ENCODE peak calls at places on chromosomes 13 and 19, in four cellular contexts. E is K562, J is HepG2, B is SK-N-SH. P is an unnamed sample.

GRCh38 chr13:99436013-99436412 is 65.3 kb upstream of the TM9SF2 start:
- DNase-seq in E (no peak), J (peak), B (no peak), P (no peak)

GRCh38 chr19:34276614-34277013 is 22.3 kb downstream of the GARRE1 start:
- DNase-seq in E (no peak), J (no peak), B (no peak), P (no peak)

GRCh38 chr13:90594694-90595093 is 752.8 kb upstream of the MIR17HG start:
- DNase-seq in E (no peak), J (no peak), B (no peak), P (no peak)

GRCh38 chr19:4909172-4909896 is at the start of gene UHRF1:
- DNase-seq in E (peak), J (peak), B (peak), P (no peak)

GRCh38 chr19:48645652-48646191 is at the start of gene CA11:
- DNase-seq in E (no peak), J (no peak), B (no peak), P (no peak)

GRCh38 chr19:49766007-49766937 is 529 bp upstream of the AP2A1 start:
- DNase-seq in E (peak), J (peak), B (peak), P (peak)

GRCh38 chr13:76822691-76823267 is 63.4 kb downstream of the KCTD12 start:
- DNase-seq in E (no peak), J (no peak), B (no peak), P (no peak)

GRCh38 chr13:80072231-80072630 is 268.7 kb downstream of the SPRY2 start:
- DNase-seq in E (no peak), J (no peak), B (no peak), P (no peak)

GRCh38 chr13:44305216-44305615 is 68.4 kb upstream of the SERP2 start:
- DNase-seq in E (no peak), J (no peak), B (no peak), P (no peak)

GRCh38 chr19:29771708-29772415 is 39.9 kb upstream of the CCNE1 start:
- DNase-seq in E (peak), J (peak), B (peak), P (no peak)

GRCh38 chr19:56350416-56351045 is 35.9 kb upstream of the ZSCAN5A start:
- DNase-seq in E (peak), J (peak), B (peak), P (peak)

GRCh38 chr13:89550842-89551422 is 1796.6 kb upstream of the MIR17HG start:
- DNase-seq in E (no peak), J (no peak), B (no peak), P (no peak)

GRCh38 chr19:13838943-13839192 is 38.1 kb upstream of the NANOS3 start:
- DNase-seq in E (peak), J (no peak), B (peak), P (no peak)

GRCh38 chr13:78137404-78138142 is 218.9 kb upstream of the EDNRB start:
- DNase-seq in E (peak), J (peak), B (peak), P (peak)

GRCh38 chr13:91212229-91212628 is 135.3 kb upstream of the MIR17HG start:
- DNase-seq in E (no peak), J (no peak), B (no peak), P (no peak)

GRCh38 chr19:8601796-8602195 is 8.7 kb downstream of the ADAMTS10 start:
- DNase-seq in E (no peak), J (no peak), B (no peak), P (no peak)

GRCh38 chr13:43522788-43523187 is 264.0 kb downstream of the ENOX1 start:
- DNase-seq in E (no peak), J (no peak), B (no peak), P (no peak)

GRCh38 chr13:97423300-97424045 is 10.5 kb upstream of the RAP2A start:
- DNase-seq in E (no peak), J (no peak), B (no peak), P (no peak)

GRCh38 chr19:7450243-7451223 is 38.3 kb downstream of the PEX11G start:
- DNase-seq in E (no peak), J (peak), B (no peak), P (peak)

GRCh38 chr19:18291590-18292459 is 10.4 kb upstream of the JUND start:
- DNase-seq in E (peak), J (peak), B (peak), P (no peak)

GRCh38 chr19:43534811-43535761 is 2.1 kb downstream of the ZNF575 start:
- DNase-seq in E (no peak), J (peak), B (peak), P (no peak)
- H3K27ac ChIP-seq in E (no peak), J (no peak), B (peak), P (no peak)

DNA sequence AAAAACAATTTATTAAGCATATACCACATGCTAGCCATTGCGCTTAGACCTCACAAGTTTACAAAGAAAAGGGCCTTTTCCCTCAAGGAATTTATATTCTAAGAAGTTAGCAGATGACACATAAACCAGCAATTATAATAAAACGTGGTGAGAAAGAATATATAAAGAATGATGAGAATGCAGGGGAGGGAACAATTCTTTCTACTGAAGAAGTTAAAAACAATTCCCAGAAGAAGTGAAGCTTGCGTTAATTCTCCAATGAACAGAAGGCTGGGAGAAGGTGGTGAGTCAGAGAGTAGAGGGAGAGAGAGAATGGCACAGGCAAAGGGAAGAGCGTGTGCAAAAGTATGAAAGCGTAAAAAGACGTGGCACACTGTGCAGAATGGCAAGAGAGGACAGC is 69.5 kb upstream of the ZDHHC20 start:
- DNase-seq in E (no peak), J (no peak), B (no peak), P (no peak)
- TF ChIP-seq ZBTB33 in E (no peak), J (no peak), B (no peak), P (no peak)

DNA sequence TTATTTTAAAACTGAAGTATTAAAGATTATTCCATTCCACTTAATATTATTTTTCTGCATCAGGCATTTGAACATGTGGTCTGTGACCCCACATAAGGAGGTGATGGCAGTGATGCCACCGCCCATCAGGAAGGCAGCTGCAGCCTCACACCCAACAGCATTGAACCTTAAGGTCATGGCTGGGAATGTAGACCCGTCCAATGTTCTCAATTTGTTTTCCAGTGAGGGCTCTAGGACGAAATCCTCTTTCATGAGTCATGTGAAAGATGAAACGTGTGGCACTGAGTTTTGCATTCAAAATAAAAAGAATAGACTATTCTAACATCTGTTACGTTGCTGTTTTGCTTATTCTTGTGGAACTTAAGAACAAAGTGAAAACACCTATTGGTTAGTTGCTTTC is 74.5 kb upstream of the ANKRD10 start:
- DNase-seq in E (no peak), J (no peak), B (no peak), P (no peak)
- TF ChIP-seq USF2 in E (no peak), J (no peak), B (no peak), P (no peak)

GRCh38 chr13:59447846-59448620 is 715.7 kb downstream of the DIAPH3 start:
- DNase-seq in E (no peak), J (peak), B (no peak), P (no peak)

GRCh38 chr13:59444210-59444857 is 719.4 kb downstream of the DIAPH3 start:
- DNase-seq in E (no peak), J (no peak), B (no peak), P (no peak)

GRCh38 chr13:59446391-59446790 is 717.3 kb downstream of the DIAPH3 start:
- DNase-seq in E (no peak), J (no peak), B (no peak), P (no peak)

GRCh38 chr13:59445812-59446211 is 717.9 kb downstream of the DIAPH3 start:
- DNase-seq in E (no peak), J (no peak), B (peak), P (no peak)

GRCh38 chr13:59447031-59447430 is 716.7 kb downstream of the DIAPH3 start:
- DNase-seq in E (no peak), J (no peak), B (peak), P (no peak)
- H3K27ac ChIP-seq in E (no peak), J (no peak), B (peak), P (no peak)

DNA sequence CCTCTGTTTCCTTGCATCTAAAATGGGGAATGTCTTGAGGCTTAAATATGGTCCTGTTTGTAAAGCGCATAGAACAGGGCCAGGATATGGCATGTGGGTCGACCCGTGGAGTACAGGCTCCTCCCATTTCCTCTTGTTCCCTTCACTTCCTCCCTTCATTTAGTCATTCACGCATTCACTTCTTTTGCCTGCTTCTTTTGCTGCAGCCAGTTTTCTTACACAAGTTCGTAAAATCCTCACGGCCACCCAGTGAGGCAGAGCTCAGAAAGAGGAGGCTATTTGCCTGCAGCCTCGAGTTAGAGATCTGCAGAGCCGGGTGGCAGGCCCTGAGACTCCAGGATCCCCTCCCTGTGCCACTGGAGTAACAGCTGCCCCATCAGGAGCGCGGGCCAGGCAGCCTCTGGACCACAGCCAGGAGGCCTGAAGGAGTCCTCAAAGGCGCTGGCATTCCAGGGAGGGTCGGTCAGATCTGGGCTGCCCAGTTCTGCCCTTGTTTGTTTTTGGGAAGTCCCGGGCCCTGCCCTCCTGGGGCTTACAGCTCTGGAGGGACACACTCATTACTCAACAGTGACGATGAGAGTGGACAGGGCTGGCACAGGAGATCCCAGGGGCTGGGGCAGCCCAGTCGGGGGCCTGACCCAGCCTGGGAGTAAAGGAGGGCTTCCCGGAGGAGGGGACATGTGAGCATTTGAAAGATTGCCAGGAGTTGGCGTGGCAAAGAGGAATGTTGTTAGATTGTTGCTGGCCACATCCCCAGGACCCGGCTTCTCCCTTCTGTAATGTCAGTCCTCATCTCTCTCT is 4.6 kb downstream of the PPP5C start:
- DNase-seq in E (no peak), J (no peak), B (no peak), P (no peak)
- TF ChIP-seq ZBTB33 in E (no peak), J (peak), B (no peak), P (no peak)

GRCh38 chr13:75318138-75318833 is 163.7 kb downstream of the TBC1D4 start:
- DNase-seq in E (no peak), J (no peak), B (no peak), P (no peak)

GRCh38 chr13:75312884-75313520 is 169.0 kb downstream of the TBC1D4 start:
- DNase-seq in E (no peak), J (no peak), B (no peak), P (no peak)

GRCh38 chr13:75321084-75321483 is 160.9 kb downstream of the TBC1D4 start:
- DNase-seq in E (no peak), J (no peak), B (no peak), P (no peak)

GRCh38 chr13:75319244-75319643 is 162.7 kb downstream of the TBC1D4 start:
- DNase-seq in E (no peak), J (peak), B (no peak), P (no peak)

DNA sequence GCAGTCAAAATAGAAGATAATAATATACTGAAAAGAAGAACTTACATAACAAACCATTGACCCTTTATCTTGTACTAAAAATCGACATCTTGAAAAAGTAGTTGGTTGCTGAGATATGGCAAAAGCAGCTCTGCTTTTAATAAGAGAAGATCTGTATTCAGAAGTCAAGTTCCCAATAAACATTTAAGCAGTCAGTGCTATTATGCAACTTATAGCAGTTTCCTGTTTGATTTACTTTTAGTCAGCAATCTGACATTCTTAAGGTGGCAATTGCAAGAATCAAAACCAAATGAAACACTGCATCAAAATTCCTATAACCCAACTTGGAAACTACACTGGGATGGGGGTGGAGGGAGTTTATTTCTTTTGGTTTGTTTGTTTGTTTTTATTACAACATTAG is 165.5 kb downstream of the TBC1D4 start:
- DNase-seq in E (no peak), J (no peak), B (no peak), P (no peak)
- TF ChIP-seq USF2 in E (no peak), J (no peak), B (no peak), P (no peak)

GRCh38 chr13:48978942-48979601 is 3.4 kb downstream of the FNDC3A start:
- DNase-seq in E (no peak), J (no peak), B (no peak), P (no peak)
- H3K27ac ChIP-seq in E (peak), J (no peak), B (no peak), P (peak)

DNA sequence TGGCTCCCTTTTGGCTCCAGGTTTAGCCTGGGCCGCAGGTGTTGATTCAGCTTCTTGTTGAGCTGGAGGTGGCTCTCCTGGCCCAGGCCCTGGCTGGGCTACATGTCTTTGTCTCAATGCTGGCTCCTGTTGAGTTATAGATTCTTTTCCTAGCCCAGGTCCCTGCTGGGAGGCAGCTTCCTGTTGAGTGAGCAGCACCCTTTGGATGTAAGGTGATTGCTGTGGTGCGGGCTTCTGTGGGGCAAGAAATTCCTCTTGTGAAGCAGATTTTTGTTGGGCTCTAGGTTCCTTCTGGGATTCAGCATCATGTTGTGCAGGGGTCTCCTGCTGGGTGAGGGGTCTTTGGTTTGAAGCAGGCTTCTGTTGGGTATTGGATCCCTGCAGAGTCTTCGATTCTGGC is 545 bp downstream of the LIPE start:
- DNase-seq in E (no peak), J (no peak), B (no peak), P (no peak)
- TF ChIP-seq ZBTB33 in E (no peak), J (no peak), B (no peak), P (no peak)

DNA sequence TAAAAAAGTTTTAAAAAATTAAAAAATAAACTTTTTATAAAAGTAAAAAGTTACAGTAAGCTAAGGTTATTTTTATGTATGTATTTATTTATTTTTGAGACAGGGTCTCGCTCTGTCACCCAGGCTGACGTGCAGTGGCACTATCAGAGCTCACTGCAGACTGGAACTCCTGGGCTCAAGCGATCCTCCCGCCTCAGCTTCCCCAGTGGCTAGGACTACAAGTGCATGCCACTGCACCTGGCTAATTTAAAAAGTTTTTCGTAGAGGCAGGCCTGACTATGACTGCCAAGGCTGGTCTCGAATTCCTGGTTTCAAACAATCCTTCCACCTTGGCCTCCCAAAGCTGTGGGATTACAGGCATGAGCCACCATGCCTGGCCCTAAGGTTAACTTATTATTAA is 64.1 kb downstream of the CDADC1 start:
- DNase-seq in E (no peak), J (no peak), B (no peak), P (no peak)
- TF ChIP-seq USF2 in E (no peak), J (no peak), B (no peak), P (no peak)

GRCh38 chr19:37718357-37718756 is 1.2 kb downstream of the ZNF607 start:
- DNase-seq in E (no peak), J (peak), B (peak), P (no peak)
- H3K27ac ChIP-seq in E (no peak), J (peak), B (peak), P (no peak)

P was measured in GM12878.